ENCODE peak calls at places on chromosomes 16 and 17, in seven cellular contexts. One of them, this sample, is unnamed. For H3K4me1 and H3K36me3, the result is how much of the 10 kb centered on the place peaks cover.

GRCh38 chr16:84234656-84235285 is 5.0 kb downstream of the KCNG4 start:
- DNase-seq in iPS DF 6.9: no peak
- DNase-seq in effector memory CD4-positive, alpha-beta T cell: no peak
- DNase-seq in cardiac muscle cell: peak
- DNase-seq in right lobe of liver: no peak
- DNase-seq in fibroblast of lung: no peak
- DNase-seq in heart left ventricle: no peak
- DNase-seq in this sample: no peak

GRCh38 chr16:83968483-83968865 is 430 bp downstream of the NECAB2 start:
- DNase-seq in iPS DF 6.9: no peak
- DNase-seq in effector memory CD4-positive, alpha-beta T cell: no peak
- DNase-seq in cardiac muscle cell: no peak
- DNase-seq in right lobe of liver: peak
- DNase-seq in fibroblast of lung: no peak
- DNase-seq in heart left ventricle: no peak
- DNase-seq in this sample: no peak

GRCh38 chr17:78127240-78127887 is 1.2 kb downstream of the TMC6 start:
- DNase-seq in iPS DF 6.9: no peak
- DNase-seq in effector memory CD4-positive, alpha-beta T cell: peak
- DNase-seq in cardiac muscle cell: peak
- DNase-seq in right lobe of liver: peak
- DNase-seq in fibroblast of lung: no peak
- DNase-seq in heart left ventricle: peak
- DNase-seq in this sample: peak

GRCh38 chr17:75688209-75688771 is 21.2 kb downstream of the SAP30BP start:
- DNase-seq in iPS DF 6.9: no peak
- DNase-seq in effector memory CD4-positive, alpha-beta T cell: no peak
- DNase-seq in cardiac muscle cell: peak
- DNase-seq in right lobe of liver: peak
- DNase-seq in fibroblast of lung: peak
- DNase-seq in heart left ventricle: no peak
- DNase-seq in this sample: peak

GRCh38 chr16:88649195-88649923 is 1.5 kb downstream of the CYBA start:
- DNase-seq in iPS DF 6.9: no peak
- DNase-seq in effector memory CD4-positive, alpha-beta T cell: no peak
- DNase-seq in cardiac muscle cell: no peak
- DNase-seq in right lobe of liver: no peak
- DNase-seq in fibroblast of lung: no peak
- DNase-seq in heart left ventricle: peak
- DNase-seq in this sample: no peak

GRCh38 chr17:44363613-44364159 is at the start of gene FAM171A2:
- DNase-seq in iPS DF 6.9: no peak
- DNase-seq in effector memory CD4-positive, alpha-beta T cell: peak
- DNase-seq in cardiac muscle cell: peak
- DNase-seq in right lobe of liver: peak
- DNase-seq in fibroblast of lung: peak
- DNase-seq in heart left ventricle: peak
- DNase-seq in this sample: no peak

GRCh38 chr16:4936991-4937781 is at the start of gene PPL:
- DNase-seq in iPS DF 6.9: no peak
- DNase-seq in effector memory CD4-positive, alpha-beta T cell: no peak
- DNase-seq in cardiac muscle cell: no peak
- DNase-seq in right lobe of liver: peak
- DNase-seq in fibroblast of lung: no peak
- DNase-seq in heart left ventricle: peak
- DNase-seq in this sample: peak

GRCh38 chr16:21214086-21214485 is 2.7 kb upstream of the ZP2 start:
- DNase-seq in iPS DF 6.9: no peak
- DNase-seq in effector memory CD4-positive, alpha-beta T cell: no peak
- DNase-seq in cardiac muscle cell: no peak
- DNase-seq in right lobe of liver: no peak
- DNase-seq in fibroblast of lung: no peak
- DNase-seq in heart left ventricle: no peak
- DNase-seq in this sample: no peak

GRCh38 chr16:73202176-73202729 is 154.3 kb upstream of the ZFHX3 start:
- DNase-seq in iPS DF 6.9: no peak
- DNase-seq in effector memory CD4-positive, alpha-beta T cell: no peak
- DNase-seq in cardiac muscle cell: peak
- DNase-seq in right lobe of liver: peak
- DNase-seq in fibroblast of lung: peak
- DNase-seq in heart left ventricle: no peak
- DNase-seq in this sample: no peak

GRCh38 chr17:57745242-57745641 is at the start of gene CCDC182:
- DNase-seq in iPS DF 6.9: no peak
- DNase-seq in effector memory CD4-positive, alpha-beta T cell: no peak
- DNase-seq in cardiac muscle cell: no peak
- DNase-seq in right lobe of liver: no peak
- DNase-seq in fibroblast of lung: no peak
- DNase-seq in heart left ventricle: no peak
- DNase-seq in this sample: no peak

GRCh38 chr17:40311575-40311974 is 2.6 kb downstream of the RARA start:
- DNase-seq in iPS DF 6.9: no peak
- DNase-seq in effector memory CD4-positive, alpha-beta T cell: no peak
- DNase-seq in cardiac muscle cell: no peak
- DNase-seq in right lobe of liver: peak
- DNase-seq in fibroblast of lung: no peak
- DNase-seq in heart left ventricle: peak
- DNase-seq in this sample: peak

GRCh38 chr16:85991856-85992255 is 92.9 kb downstream of the IRF8 start:
- DNase-seq in iPS DF 6.9: no peak
- DNase-seq in effector memory CD4-positive, alpha-beta T cell: no peak
- DNase-seq in cardiac muscle cell: no peak
- DNase-seq in right lobe of liver: no peak
- DNase-seq in fibroblast of lung: no peak
- DNase-seq in heart left ventricle: no peak
- DNase-seq in this sample: peak

GRCh38 chr17:19904412-19904811 is 36.7 kb upstream of the ULK2 start:
- DNase-seq in iPS DF 6.9: no peak
- DNase-seq in effector memory CD4-positive, alpha-beta T cell: no peak
- DNase-seq in cardiac muscle cell: peak
- DNase-seq in right lobe of liver: no peak
- DNase-seq in fibroblast of lung: peak
- DNase-seq in heart left ventricle: no peak
- DNase-seq in this sample: no peak

GRCh38 chr17:68809148-68809547 is 146.0 kb downstream of the ABCA8 start:
- DNase-seq in iPS DF 6.9: no peak
- DNase-seq in effector memory CD4-positive, alpha-beta T cell: no peak
- DNase-seq in cardiac muscle cell: no peak
- DNase-seq in right lobe of liver: no peak
- DNase-seq in fibroblast of lung: no peak
- DNase-seq in heart left ventricle: no peak
- DNase-seq in this sample: no peak

GRCh38 chr17:3750926-3751325 is 27.2 kb downstream of the HASPIN start:
- DNase-seq in iPS DF 6.9: no peak
- DNase-seq in effector memory CD4-positive, alpha-beta T cell: peak
- DNase-seq in cardiac muscle cell: no peak
- DNase-seq in right lobe of liver: no peak
- DNase-seq in fibroblast of lung: no peak
- DNase-seq in heart left ventricle: no peak
- DNase-seq in this sample: no peak

GRCh38 chr16:30095166-30096078 is 591 bp downstream of the YPEL3 start:
- DNase-seq in iPS DF 6.9: no peak
- DNase-seq in effector memory CD4-positive, alpha-beta T cell: no peak
- DNase-seq in cardiac muscle cell: no peak
- DNase-seq in right lobe of liver: no peak
- DNase-seq in fibroblast of lung: no peak
- DNase-seq in heart left ventricle: no peak
- DNase-seq in this sample: no peak

GRCh38 chr17:79591695-79592094 is 19.2 kb downstream of the RBFOX3 start:
- DNase-seq in iPS DF 6.9: no peak
- DNase-seq in effector memory CD4-positive, alpha-beta T cell: no peak
- DNase-seq in cardiac muscle cell: no peak
- DNase-seq in right lobe of liver: no peak
- DNase-seq in fibroblast of lung: no peak
- DNase-seq in heart left ventricle: no peak
- DNase-seq in this sample: no peak

GRCh38 chr16:802461-802860 is 1.9 kb upstream of the GNG13 start:
- DNase-seq in iPS DF 6.9: no peak
- DNase-seq in effector memory CD4-positive, alpha-beta T cell: no peak
- DNase-seq in cardiac muscle cell: no peak
- DNase-seq in right lobe of liver: no peak
- DNase-seq in fibroblast of lung: no peak
- DNase-seq in heart left ventricle: no peak
- DNase-seq in this sample: no peak

GRCh38 chr16:88061346-88062110 is 110.3 kb downstream of the BANP start:
- DNase-seq in iPS DF 6.9: no peak
- DNase-seq in effector memory CD4-positive, alpha-beta T cell: no peak
- DNase-seq in cardiac muscle cell: no peak
- DNase-seq in right lobe of liver: no peak
- DNase-seq in fibroblast of lung: peak
- DNase-seq in heart left ventricle: no peak
- DNase-seq in this sample: no peak

GRCh38 chr17:28380572-28380907 is 9.0 kb downstream of the SARM1 start:
- DNase-seq in iPS DF 6.9: no peak
- DNase-seq in effector memory CD4-positive, alpha-beta T cell: no peak
- DNase-seq in cardiac muscle cell: no peak
- DNase-seq in right lobe of liver: no peak
- DNase-seq in fibroblast of lung: no peak
- DNase-seq in heart left ventricle: no peak
- DNase-seq in this sample: no peak

GRCh38 chr16:87705780-87706277 is 60.0 kb downstream of the KLHDC4 start:
- DNase-seq in iPS DF 6.9: no peak
- DNase-seq in effector memory CD4-positive, alpha-beta T cell: no peak
- DNase-seq in cardiac muscle cell: no peak
- DNase-seq in right lobe of liver: no peak
- DNase-seq in fibroblast of lung: no peak
- DNase-seq in heart left ventricle: no peak
- DNase-seq in this sample: no peak

GRCh38 chr16:55908641-55909040 is 33.5 kb upstream of the CES5A start:
- DNase-seq in iPS DF 6.9: no peak
- DNase-seq in effector memory CD4-positive, alpha-beta T cell: no peak
- DNase-seq in cardiac muscle cell: no peak
- DNase-seq in right lobe of liver: no peak
- DNase-seq in fibroblast of lung: no peak
- DNase-seq in heart left ventricle: no peak
- DNase-seq in this sample: no peak

GRCh38 chr17:77829871-77830799 is 128.4 kb upstream of the TNRC6C start:
- DNase-seq in iPS DF 6.9: no peak
- DNase-seq in effector memory CD4-positive, alpha-beta T cell: no peak
- DNase-seq in cardiac muscle cell: peak
- DNase-seq in right lobe of liver: peak
- DNase-seq in fibroblast of lung: peak
- DNase-seq in heart left ventricle: peak
- DNase-seq in this sample: peak

DNA sequence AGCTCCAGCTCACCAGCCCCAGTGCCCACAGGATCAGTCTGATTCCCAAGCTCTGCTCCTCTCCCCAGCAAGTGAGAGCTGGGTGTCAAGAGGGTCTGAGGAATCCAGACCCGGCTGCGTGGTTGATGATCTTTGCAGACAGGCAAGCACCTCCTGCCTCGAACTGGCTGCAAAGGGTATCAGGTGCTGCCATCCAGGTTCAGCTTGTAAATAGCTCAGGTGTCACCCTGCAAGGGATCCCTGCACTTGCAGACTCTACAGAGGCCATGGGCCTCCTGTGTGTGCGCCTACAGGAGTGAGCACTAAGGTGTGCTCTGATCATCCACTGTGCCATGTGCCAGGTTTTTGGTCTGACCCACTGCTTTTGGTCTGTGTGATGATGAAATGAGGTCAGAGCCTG is 16.2 kb downstream of the DEXI start:
- DNase-seq in iPS DF 6.9: no peak
- DNase-seq in effector memory CD4-positive, alpha-beta T cell: no peak
- DNase-seq in cardiac muscle cell: no peak
- DNase-seq in right lobe of liver: no peak
- DNase-seq in fibroblast of lung: no peak
- DNase-seq in heart left ventricle: no peak
- DNase-seq in this sample: no peak
- H3K4me1 ChIP-seq in iPS DF 6.9: under half
- H3K4me1 ChIP-seq in effector memory CD4-positive, alpha-beta T cell: under half
- H3K4me1 ChIP-seq in cardiac muscle cell: under half
- H3K4me1 ChIP-seq in right lobe of liver: under half
- H3K4me1 ChIP-seq in fibroblast of lung: under half
- H3K4me1 ChIP-seq in heart left ventricle: under half
- H3K4me1 ChIP-seq in this sample: under half

GRCh38 chr17:7225711-7226331 is 6.1 kb downstream of the ACADVL start:
- DNase-seq in iPS DF 6.9: no peak
- DNase-seq in effector memory CD4-positive, alpha-beta T cell: no peak
- DNase-seq in cardiac muscle cell: no peak
- DNase-seq in right lobe of liver: no peak
- DNase-seq in fibroblast of lung: no peak
- DNase-seq in heart left ventricle: no peak
- DNase-seq in this sample: no peak
- H3K36me3 ChIP-seq in iPS DF 6.9: half or more
- H3K36me3 ChIP-seq in effector memory CD4-positive, alpha-beta T cell: half or more
- H3K36me3 ChIP-seq in cardiac muscle cell: half or more
- H3K36me3 ChIP-seq in right lobe of liver: under half
- H3K36me3 ChIP-seq in fibroblast of lung: half or more
- H3K36me3 ChIP-seq in heart left ventricle: half or more
- H3K36me3 ChIP-seq in this sample: half or more

GRCh38 chr16:90008708-90009145 is 10.5 kb downstream of the DBNDD1 start:
- DNase-seq in iPS DF 6.9: no peak
- DNase-seq in effector memory CD4-positive, alpha-beta T cell: peak
- DNase-seq in cardiac muscle cell: no peak
- DNase-seq in right lobe of liver: no peak
- DNase-seq in fibroblast of lung: peak
- DNase-seq in heart left ventricle: no peak
- DNase-seq in this sample: no peak

GRCh38 chr16:90009172-90009899 is 9.9 kb downstream of the DBNDD1 start:
- DNase-seq in iPS DF 6.9: no peak
- DNase-seq in effector memory CD4-positive, alpha-beta T cell: no peak
- DNase-seq in cardiac muscle cell: no peak
- DNase-seq in right lobe of liver: no peak
- DNase-seq in fibroblast of lung: no peak
- DNase-seq in heart left ventricle: no peak
- DNase-seq in this sample: no peak

GRCh38 chr16:90011908-90012501 is 7.3 kb downstream of the DBNDD1 start:
- DNase-seq in iPS DF 6.9: no peak
- DNase-seq in effector memory CD4-positive, alpha-beta T cell: no peak
- DNase-seq in cardiac muscle cell: no peak
- DNase-seq in right lobe of liver: no peak
- DNase-seq in fibroblast of lung: no peak
- DNase-seq in heart left ventricle: no peak
- DNase-seq in this sample: no peak

GRCh38 chr16:90011196-90011819 is 7.9 kb downstream of the DBNDD1 start:
- DNase-seq in iPS DF 6.9: no peak
- DNase-seq in effector memory CD4-positive, alpha-beta T cell: no peak
- DNase-seq in cardiac muscle cell: no peak
- DNase-seq in right lobe of liver: no peak
- DNase-seq in fibroblast of lung: no peak
- DNase-seq in heart left ventricle: no peak
- DNase-seq in this sample: no peak

DNA sequence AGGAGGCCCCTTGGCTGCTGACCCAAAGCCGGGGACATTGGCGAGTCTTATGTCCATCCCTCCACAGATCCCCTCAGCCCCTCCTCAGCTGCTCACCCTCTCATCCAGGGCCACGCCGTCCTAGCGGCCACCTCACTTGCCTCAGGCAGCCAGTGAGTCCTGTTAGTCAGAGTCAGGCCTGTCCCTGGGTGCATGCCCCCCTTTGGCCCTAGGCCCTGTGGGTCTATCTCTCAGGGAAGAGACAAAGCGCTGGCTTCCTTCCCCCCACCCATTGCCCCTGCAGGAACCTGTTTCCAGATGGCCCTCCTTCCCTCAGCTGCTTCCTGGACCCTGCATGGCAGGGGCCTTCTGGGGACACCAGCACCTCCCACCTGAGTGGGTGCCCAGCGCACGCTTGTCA is 8.6 kb downstream of the DBNDD1 start:
- DNase-seq in iPS DF 6.9: no peak
- DNase-seq in effector memory CD4-positive, alpha-beta T cell: no peak
- DNase-seq in cardiac muscle cell: no peak
- DNase-seq in right lobe of liver: no peak
- DNase-seq in fibroblast of lung: no peak
- DNase-seq in heart left ventricle: no peak
- DNase-seq in this sample: no peak
- H3K4me1 ChIP-seq in iPS DF 6.9: under half
- H3K4me1 ChIP-seq in effector memory CD4-positive, alpha-beta T cell: under half
- H3K4me1 ChIP-seq in cardiac muscle cell: under half
- H3K4me1 ChIP-seq in right lobe of liver: under half
- H3K4me1 ChIP-seq in fibroblast of lung: under half
- H3K4me1 ChIP-seq in heart left ventricle: under half
- H3K4me1 ChIP-seq in this sample: under half

GRCh38 chr17:60769327-60769726 is 91.7 kb downstream of the BCAS3 start:
- DNase-seq in iPS DF 6.9: no peak
- DNase-seq in effector memory CD4-positive, alpha-beta T cell: no peak
- DNase-seq in cardiac muscle cell: no peak
- DNase-seq in right lobe of liver: no peak
- DNase-seq in fibroblast of lung: no peak
- DNase-seq in heart left ventricle: no peak
- DNase-seq in this sample: no peak
- H3K36me3 ChIP-seq in iPS DF 6.9: under half
- H3K36me3 ChIP-seq in effector memory CD4-positive, alpha-beta T cell: under half
- H3K36me3 ChIP-seq in cardiac muscle cell: under half
- H3K36me3 ChIP-seq in right lobe of liver: under half
- H3K36me3 ChIP-seq in fibroblast of lung: under half
- H3K36me3 ChIP-seq in heart left ventricle: under half
- H3K36me3 ChIP-seq in this sample: under half

This sample was measured in sigmoid colon.